ENCODE peak calls at places on chromosomes 4 and X, in six cellular contexts. C, G, A, E, U and V are unnamed samples.

GRCh38 chr4:106333186-106333585 is 16.8 kb downstream of the AIMP1 start:
- DNase-seq in G (no peak), E (no peak), U (no peak), A (no peak), C (no peak), V (no peak)

GRCh38 chr4:123856689-123857545 is 460.3 kb downstream of the SPRY1 start:
- DNase-seq in E (no peak), U (no peak), A (no peak), C (peak; percentile 55), G (peak; percentile 72), V (no peak)

GRCh38 chr4:1752284-1753041 is 31.1 kb downstream of the TACC3 start:
- DNase-seq in A (no peak), U (peak; percentile 63), C (no peak), E (no peak), G (no peak), V (no peak)

GRCh38 chr4:52143815-52144214 is 92.7 kb downstream of the SPATA18 start:
- DNase-seq in E (no peak), C (no peak), A (no peak), G (no peak), U (no peak), V (no peak)

GRCh38 chr4:56619816-56620215 is 61.3 kb downstream of the HOPX start:
- DNase-seq in A (no peak), C (no peak), E (no peak), G (no peak), U (no peak), V (no peak)

GRCh38 chr4:112908511-112908910 is 140.9 kb upstream of the ANK2 start:
- DNase-seq in E (no peak), A (no peak), G (no peak), C (no peak), U (no peak), V (peak; percentile 7)

GRCh38 chr4:111999801-112000200 is 145.5 kb upstream of the FAM241A start:
- DNase-seq in A (no peak), U (no peak), E (no peak), C (no peak), G (no peak), V (no peak)

GRCh38 chr4:113474017-113474416 is 287.5 kb downstream of the CAMK2D start:
- DNase-seq in U (peak; percentile 42), C (no peak), G (no peak), A (no peak), E (no peak), V (no peak)

GRCh38 chr4:11625206-11625605 is 196.5 kb upstream of the HS3ST1 start:
- DNase-seq in U (no peak), G (no peak), E (no peak), C (no peak), A (no peak), V (no peak)

GRCh38 chr4:4217123-4217522 is 9.6 kb downstream of the OTOP1 start:
- DNase-seq in G (no peak), U (no peak), E (no peak), A (no peak), C (no peak), V (no peak)

GRCh38 chrX:100407147-100407783 is 2.8 kb downstream of the PCDH19 start:
- DNase-seq in E (no peak), G (no peak), A (no peak), U (no peak), C (no peak), V (no peak)

GRCh38 chrX:135396109-135396508 is 25.6 kb upstream of the SMIM10L2A start:
- DNase-seq in G (no peak), U (no peak), C (no peak), E (no peak), A (no peak), V (no peak)

GRCh38 chrX:105273326-105273725 is 52.8 kb upstream of the TEX13A start:
- DNase-seq in C (no peak), A (no peak), U (no peak), G (no peak), E (no peak), V (no peak)

GRCh38 chr4:54192811-54193210 is 36.3 kb upstream of the PDGFRA start:
- DNase-seq in U (no peak), G (no peak), E (no peak), A (no peak), C (no peak), V (no peak)

GRCh38 chr4:84790769-84791565 is 175.5 kb downstream of the WDFY3 start:
- DNase-seq in G (no peak), C (no peak), A (no peak), E (no peak), U (no peak), V (no peak)

GRCh38 chr4:6492861-6493667 is 20.6 kb upstream of the PPP2R2C start:
- DNase-seq in G (no peak), E (no peak), C (no peak), U (no peak), A (no peak), V (no peak)

GRCh38 chrX:70234355-70234754 is at the start of gene AWAT1:
- DNase-seq in C (no peak), E (no peak), U (no peak), G (no peak), A (no peak), V (no peak)

GRCh38 chrX:103864886-103865534 is 33.0 kb upstream of the RAB9B start:
- DNase-seq in A (no peak), G (no peak), C (no peak), E (no peak), U (no peak), V (no peak)

GRCh38 chr4:121726642-121727268 is 30.0 kb upstream of the ANXA5 start:
- DNase-seq in G (peak; percentile 66), C (peak; percentile 66), A (no peak), U (peak; percentile 25), E (peak; percentile 79), V (no peak)

GRCh38 chr4:52982246-52982950 is 120.3 kb downstream of the RASL11B start:
- DNase-seq in U (no peak), A (no peak), E (peak; percentile 38), C (peak; percentile 55), G (peak; percentile 63), V (peak; percentile 69)

GRCh38 chr4:109752545-109752944 is 22.7 kb upstream of the PLA2G12A start:
- DNase-seq in C (peak; percentile 15), U (no peak), G (no peak), A (no peak), E (no peak), V (no peak)

GRCh38 chr4:71992571-71992970 is 39.2 kb upstream of the NPFFR2 start:
- DNase-seq in C (no peak), A (no peak), U (no peak), G (no peak), E (peak; percentile 55), V (no peak)

GRCh38 chr4:184328022-184328736 is 110.5 kb upstream of the ENPP6 start:
- DNase-seq in A (no peak), U (peak; percentile 64), G (no peak), C (no peak), E (no peak), V (no peak)

GRCh38 chr4:30726090-30726668 is 6.0 kb downstream of the PCDH7 start:
- DNase-seq in C (no peak), A (no peak), U (no peak), G (no peak), E (no peak), V (no peak)

GRCh38 chr4:25065451-25065850 is 34.7 kb upstream of the LGI2 start:
- DNase-seq in A (no peak), U (no peak), G (no peak), E (no peak), C (no peak), V (no peak)

GRCh38 chr4:83639849-83640493 is 104.1 kb downstream of the GPAT3 start:
- DNase-seq in G (peak; percentile 83), U (peak; percentile 58), E (peak; percentile 87), A (peak; percentile 17), C (peak; percentile 84), V (no peak)

GRCh38 chr4:151167561-151167960 is 68.1 kb downstream of the RPS3A start:
- DNase-seq in G (no peak), A (no peak), C (no peak), U (no peak), E (no peak), V (no peak)

GRCh38 chr4:87073570-87074470 is 139.0 kb downstream of the AFF1 start:
- DNase-seq in U (peak; percentile 77), G (no peak), E (peak; percentile 27), C (peak; percentile 73), A (peak; percentile 7), V (no peak)

GRCh38 chrX:71950066-71950465 is 39.4 kb downstream of the NHSL2 start:
- DNase-seq in E (no peak), G (no peak), U (no peak), C (no peak), A (no peak), V (peak; percentile 81)

GRCh38 chrX:48492293-48492910 is 16.4 kb upstream of the PORCN start:
- DNase-seq in A (no peak), C (peak; percentile 36), G (no peak), E (no peak), U (no peak), V (no peak)

GRCh38 chr4:122917731-122918130 is 4.7 kb downstream of the NUDT6 start:
- DNase-seq in E (no peak), A (no peak), C (no peak), U (no peak), G (no peak), V (no peak)

GRCh38 chr4:19961092-19961491 is 290.6 kb upstream of the SLIT2 start:
- DNase-seq in C (no peak), U (no peak), A (no peak), E (no peak), G (no peak), V (no peak)

GRCh38 chrX:57083143-57083542 is 38.2 kb downstream of the SPIN2B start:
- DNase-seq in C (no peak), A (no peak), G (no peak), E (no peak), U (no peak), V (no peak)

GRCh38 chr4:10117424-10118354 is 1.1 kb upstream of the WDR1 start:
- DNase-seq in C (peak; percentile 65), G (peak; percentile 32), E (no peak), A (no peak), U (peak; percentile 54), V (no peak)

GRCh38 chrX:31658360-31658759 is 586.5 kb upstream of the FTHL17 start:
- DNase-seq in E (peak; percentile 2), U (no peak), G (peak; percentile 22), A (no peak), C (peak; percentile 35), V (no peak)